ENCODE peak calls at places on chromosomes 2 and 18, in four cellular contexts. Z, X, G and M are unnamed samples.

GRCh38 chr2:24489942-24490673 is 946 bp upstream of the NCOA1 start:
- DNase-seq in X (peak), G (peak), Z (peak), M (peak)

GRCh38 chr2:55175254-55176093 is 56.6 kb downstream of the CLHC1 start:
- DNase-seq in X (peak), Z (peak), G (peak), M (peak)

GRCh38 chr2:74500578-74500946 is 1.2 kb upstream of the LBX2 start:
- DNase-seq in X (no peak), G (no peak), Z (no peak), M (no peak)

GRCh38 chr2:176814740-176815367 is 397.7 kb upstream of the HNRNPA3 start:
- DNase-seq in G (peak), X (peak), Z (peak), M (no peak)

GRCh38 chr2:238233625-238234024 is 6.2 kb downstream of the HES6 start:
- DNase-seq in G (no peak), X (no peak), Z (no peak), M (no peak)

GRCh38 chr2:85706604-85707296 is 12.6 kb downstream of the GNLY start:
- DNase-seq in X (no peak), G (no peak), Z (no peak), M (no peak)

GRCh38 chr2:136539355-136539754 is 226.0 kb upstream of the THSD7B start:
- DNase-seq in Z (no peak), G (no peak), X (no peak), M (no peak)

GRCh38 chr18:75548353-75548752 is 120.8 kb upstream of the SMIM21 start:
- DNase-seq in G (no peak), X (peak), Z (no peak), M (no peak)

GRCh38 chr2:12819721-12820120 is 103.0 kb downstream of the TRIB2 start:
- DNase-seq in X (no peak), G (no peak), Z (peak), M (no peak)

GRCh38 chr2:200137691-200138090 is 168.8 kb upstream of the SPATS2L start:
- DNase-seq in G (no peak), Z (no peak), X (no peak), M (no peak)

GRCh38 chr18:78650926-78651325 is 328.7 kb upstream of the SALL3 start:
- DNase-seq in G (no peak), Z (no peak), X (no peak), M (no peak)

GRCh38 chr2:148888003-148888501 is 13.0 kb downstream of the KIF5C start:
- DNase-seq in G (no peak), Z (no peak), X (peak), M (no peak)

GRCh38 chr18:57437433-57437781 is 2.2 kb downstream of the ONECUT2 start:
- DNase-seq in X (peak), Z (no peak), G (no peak), M (no peak)

GRCh38 chr2:467543-467891 is 179.6 kb upstream of the ALKAL2 start:
- DNase-seq in X (no peak), G (no peak), Z (no peak), M (no peak)

GRCh38 chr2:1730047-1730937 is 14.0 kb downstream of the PXDN start:
- DNase-seq in Z (peak), G (peak), X (peak), M (peak)

GRCh38 chr2:142285480-142285879 is 154.7 kb upstream of the LRP1B start:
- DNase-seq in G (no peak), Z (no peak), X (no peak), M (no peak)

GRCh38 chr2:136068828-136069227 is 49.1 kb downstream of the CXCR4 start:
- DNase-seq in Z (no peak), G (no peak), X (no peak), M (no peak)

GRCh38 chr2:3465844-3466481 is 53.4 kb downstream of the ADI1 start:
- DNase-seq in X (no peak), Z (peak), G (no peak), M (peak)

GRCh38 chr2:70904371-70905216 is 31.1 kb upstream of the ATP6V1B1 start:
- DNase-seq in Z (no peak), X (peak), G (no peak), M (no peak)
- TF ChIP-seq EZH2 in Z (no peak), X (peak), G (peak), M (no peak)

GRCh38 chr2:218875692-218876246 is 4.9 kb upstream of the WNT10A start:
- DNase-seq in X (no peak), Z (no peak), G (no peak), M (no peak)

GRCh38 chr2:218871345-218872302 is 9.0 kb upstream of the WNT10A start:
- DNase-seq in X (no peak), G (no peak), Z (no peak), M (no peak)

GRCh38 chr2:218870984-218871344 is 9.7 kb upstream of the WNT10A start:
- DNase-seq in X (no peak), Z (no peak), G (no peak), M (no peak)

GRCh38 chr2:218872645-218873358 is 7.8 kb upstream of the WNT10A start:
- DNase-seq in G (no peak), Z (no peak), X (peak), M (no peak)

GRCh38 chr2:218873359-218874194 is 7.1 kb upstream of the WNT10A start:
- DNase-seq in G (no peak), X (peak), Z (no peak), M (no peak)
- TF ChIP-seq EZH2 in G (peak), X (peak), Z (peak), M (no peak)

GRCh38 chr2:134717706-134718094 is 1.1 kb downstream of the TMEM163 start:
- DNase-seq in G (no peak), X (peak), Z (no peak), M (no peak)

GRCh38 chr2:134718095-134718955 is 475 bp downstream of the TMEM163 start:
- DNase-seq in Z (no peak), G (peak), X (peak), M (no peak)

GRCh38 chr2:134715932-134716643 is 2.7 kb downstream of the TMEM163 start:
- DNase-seq in X (no peak), G (no peak), Z (no peak), M (no peak)

GRCh38 chr2:134718956-134719814 is at the start of gene TMEM163:
- DNase-seq in Z (no peak), G (no peak), X (peak), M (no peak)

GRCh38 chr2:134716716-134717585 is 1.8 kb downstream of the TMEM163 start:
- DNase-seq in X (no peak), G (no peak), Z (no peak), M (no peak)
- TF ChIP-seq EZH2 in X (no peak), G (no peak), Z (no peak), M (no peak)

DNA sequence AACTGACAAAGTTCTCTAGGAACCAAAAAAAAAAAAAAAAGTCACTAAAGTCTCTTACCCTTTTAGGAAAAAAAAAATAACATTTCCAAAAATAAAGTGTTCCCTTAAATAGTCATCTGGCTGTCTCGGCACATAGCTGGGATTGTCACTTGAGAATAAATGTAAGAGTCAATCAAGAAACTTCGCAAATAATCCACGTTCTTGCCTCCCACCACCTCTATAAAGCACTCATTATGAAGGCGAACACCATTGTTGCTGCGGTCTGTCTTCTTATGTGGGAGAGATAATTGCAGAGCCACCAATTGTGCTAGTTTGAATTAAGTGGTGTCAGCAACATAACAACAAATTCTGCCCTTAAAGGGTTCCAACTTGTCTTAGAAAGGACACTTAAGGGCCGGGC is 163.7 kb downstream of the FBXO15 start:
- DNase-seq in Z (no peak), G (no peak), X (no peak), M (no peak)
- TF ChIP-seq EZH2 in Z (no peak), G (no peak), X (no peak), M (no peak)

DNA sequence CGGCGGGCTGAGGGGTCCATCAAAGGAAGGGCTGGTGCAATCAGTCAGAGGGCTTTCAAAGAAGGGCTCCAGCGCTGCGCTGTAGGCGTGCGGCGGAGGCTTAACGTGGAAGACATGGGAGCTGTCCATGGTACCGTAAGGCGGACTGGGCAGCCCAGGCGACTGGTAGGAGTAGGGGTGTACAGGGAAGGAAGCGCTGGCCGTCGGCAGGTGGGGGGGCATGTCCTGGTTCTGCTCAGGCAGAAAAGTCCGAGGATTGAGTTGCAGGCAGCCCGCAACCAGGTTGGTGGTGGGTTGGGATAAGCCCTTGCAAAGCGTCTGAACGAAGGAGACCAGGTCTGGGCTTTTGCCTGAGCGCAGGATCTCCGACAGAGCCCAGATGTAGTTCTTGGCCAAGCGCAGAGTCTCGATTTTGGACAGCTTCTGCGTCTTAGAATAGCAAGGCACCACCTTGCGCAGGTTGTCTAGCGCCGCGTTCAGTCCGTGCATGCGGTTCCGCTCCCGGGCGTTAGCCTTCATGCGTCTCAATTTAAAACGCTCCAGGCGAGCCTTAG is 2.2 kb downstream of the NEUROD1 start:
- DNase-seq in X (peak), G (peak), Z (peak), M (peak)
- TF ChIP-seq EZH2 in X (peak), G (peak), Z (peak), M (peak)

GRCh38 chr2:169768262-169768995 is 30.2 kb upstream of the SSB start:
- DNase-seq in G (no peak), X (no peak), Z (no peak), M (no peak)
- TF ChIP-seq EZH2 in G (peak), X (no peak), Z (peak), M (peak)

GRCh38 chr2:73292906-73293533 is 328 bp downstream of the EGR4 start:
- DNase-seq in X (peak), G (no peak), Z (no peak), M (no peak)
- TF ChIP-seq EZH2 in X (peak), G (peak), Z (peak), M (peak)

DNA sequence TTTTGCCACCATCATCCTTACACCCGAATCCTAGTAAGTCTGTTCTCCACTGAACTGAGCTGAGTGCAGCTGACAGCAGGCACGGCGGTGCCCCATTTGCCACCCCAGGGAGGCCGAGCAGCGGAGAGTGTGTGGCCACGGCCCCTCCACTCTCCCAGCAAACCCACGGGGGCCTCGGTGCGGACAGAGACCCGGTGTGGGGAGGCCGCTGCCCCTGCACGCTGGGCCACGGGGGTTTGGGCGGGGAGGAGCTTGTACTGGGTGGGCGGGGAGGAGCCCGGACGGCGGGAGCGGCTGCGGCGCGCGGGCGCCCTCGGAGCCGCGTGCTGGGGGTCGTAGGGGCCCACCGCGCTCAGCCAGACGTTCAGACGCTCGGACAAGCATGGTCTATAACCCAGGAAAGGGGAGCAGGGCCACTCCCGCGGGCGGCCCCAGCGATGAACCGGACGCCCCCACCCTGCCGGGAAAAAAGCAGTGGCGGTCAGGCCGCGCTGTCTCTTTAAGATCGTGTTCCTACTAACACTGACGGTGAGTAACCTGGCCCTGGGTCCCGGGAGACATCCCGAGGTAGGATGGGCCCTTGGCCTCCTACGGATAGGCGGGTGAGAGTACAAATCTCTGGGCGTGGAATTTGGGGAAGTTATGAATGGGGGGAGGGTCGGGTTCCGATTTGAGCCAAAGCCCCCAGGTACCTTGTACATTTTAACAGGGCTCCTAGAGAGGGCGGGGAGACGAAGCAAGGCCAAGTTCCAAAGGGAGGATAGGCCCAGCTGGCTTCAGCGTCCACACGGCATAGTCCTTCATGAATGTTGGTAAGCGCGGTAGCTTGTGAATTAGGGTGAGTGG is at the start of gene ITPRIPL1:
- DNase-seq in X (peak), Z (no peak), G (peak), M (no peak)
- TF ChIP-seq EZH2 in X (peak), Z (no peak), G (no peak), M (no peak)

GRCh38 chr2:150485114-150485870 is 2.2 kb downstream of the RND3 start:
- DNase-seq in G (peak), Z (peak), X (peak), M (peak)

GRCh38 chr2:150487537-150488429 is at the start of gene RND3:
- DNase-seq in X (peak), G (peak), Z (peak), M (peak)

GRCh38 chr2:150484461-150484931 is 3.0 kb downstream of the RND3 start:
- DNase-seq in X (peak), G (peak), Z (peak), M (peak)

GRCh38 chr2:150485871-150486538 is 1.5 kb downstream of the RND3 start:
- DNase-seq in X (peak), G (peak), Z (peak), M (peak)

GRCh38 chr2:150486539-150487484 is 655 bp downstream of the RND3 start:
- DNase-seq in G (peak), Z (peak), X (peak), M (no peak)
- TF ChIP-seq EZH2 in G (no peak), Z (no peak), X (peak), M (no peak)

GRCh38 chr2:70553334-70553583 is 367 bp downstream of the TGFA start:
- DNase-seq in X (no peak), Z (no peak), G (no peak), M (peak)
- TF ChIP-seq EZH2 in X (no peak), Z (peak), G (peak), M (no peak)